ENCODE peak calls at places on chromosomes 3 and 15, in nine cellular contexts. One of them, this sample, is unnamed.

GRCh38 chr3:151428386-151428785 is 32.5 kb downstream of the IGSF10 start:
- ATAC-seq in aorta: no peak
- ATAC-seq in left colon: no peak
- ATAC-seq in activated CD8-positive, alpha-beta T cell treated with anti-CD3 and anti-CD28 coated beads for 36 hours: no peak
- ATAC-seq in mucosa of descending colon: no peak
- ATAC-seq in body of pancreas: no peak
- ATAC-seq in Right ventricle myocardium inferior: no peak
- ATAC-seq in central memory CD8-positive, alpha-beta T cell: no peak
- ATAC-seq in stimulated activated naive B cell treated with anti-CD40 and anti-IgM and Interleukin-4, amounts not matched to agents 10 μg/mL and 1 μg/mL and 100 μg/mL, for 72 hours: no peak
- ATAC-seq in this sample: no peak

GRCh38 chr3:62084558-62084957 is 288.8 kb downstream of the FEZF2 start:
- ATAC-seq in aorta: no peak
- ATAC-seq in left colon: no peak
- ATAC-seq in activated CD8-positive, alpha-beta T cell treated with anti-CD3 and anti-CD28 coated beads for 36 hours: no peak
- ATAC-seq in mucosa of descending colon: no peak
- ATAC-seq in body of pancreas: no peak
- ATAC-seq in Right ventricle myocardium inferior: no peak
- ATAC-seq in central memory CD8-positive, alpha-beta T cell: no peak
- ATAC-seq in stimulated activated naive B cell treated with anti-CD40 and anti-IgM and Interleukin-4, amounts not matched to agents 10 μg/mL and 1 μg/mL and 100 μg/mL, for 72 hours: no peak
- ATAC-seq in this sample: no peak

GRCh38 chr15:60208708-60209107 is 189.1 kb downstream of the ANXA2 start:
- ATAC-seq in aorta: no peak
- ATAC-seq in left colon: no peak
- ATAC-seq in activated CD8-positive, alpha-beta T cell treated with anti-CD3 and anti-CD28 coated beads for 36 hours: no peak
- ATAC-seq in mucosa of descending colon: no peak
- ATAC-seq in body of pancreas: no peak
- ATAC-seq in Right ventricle myocardium inferior: peak; percentile 74
- ATAC-seq in central memory CD8-positive, alpha-beta T cell: no peak
- ATAC-seq in stimulated activated naive B cell treated with anti-CD40 and anti-IgM and Interleukin-4, amounts not matched to agents 10 μg/mL and 1 μg/mL and 100 μg/mL, for 72 hours: no peak
- ATAC-seq in this sample: no peak

GRCh38 chr3:183870563-183870962 is 14.1 kb downstream of the PARL start:
- ATAC-seq in aorta: no peak
- ATAC-seq in left colon: no peak
- ATAC-seq in activated CD8-positive, alpha-beta T cell treated with anti-CD3 and anti-CD28 coated beads for 36 hours: peak; percentile 24
- ATAC-seq in mucosa of descending colon: no peak
- ATAC-seq in body of pancreas: no peak
- ATAC-seq in Right ventricle myocardium inferior: no peak
- ATAC-seq in central memory CD8-positive, alpha-beta T cell: no peak
- ATAC-seq in stimulated activated naive B cell treated with anti-CD40 and anti-IgM and Interleukin-4, amounts not matched to agents 10 μg/mL and 1 μg/mL and 100 μg/mL, for 72 hours: no peak
- ATAC-seq in this sample: no peak

GRCh38 chr3:4665197-4665596 is 172.0 kb downstream of the ITPR1 start:
- ATAC-seq in aorta: no peak
- ATAC-seq in left colon: no peak
- ATAC-seq in activated CD8-positive, alpha-beta T cell treated with anti-CD3 and anti-CD28 coated beads for 36 hours: no peak
- ATAC-seq in mucosa of descending colon: no peak
- ATAC-seq in body of pancreas: no peak
- ATAC-seq in Right ventricle myocardium inferior: no peak
- ATAC-seq in central memory CD8-positive, alpha-beta T cell: no peak
- ATAC-seq in stimulated activated naive B cell treated with anti-CD40 and anti-IgM and Interleukin-4, amounts not matched to agents 10 μg/mL and 1 μg/mL and 100 μg/mL, for 72 hours: no peak
- ATAC-seq in this sample: no peak

GRCh38 chr3:61594144-61594977 is 33.0 kb downstream of the PTPRG start:
- ATAC-seq in aorta: peak; percentile 30
- ATAC-seq in left colon: no peak
- ATAC-seq in activated CD8-positive, alpha-beta T cell treated with anti-CD3 and anti-CD28 coated beads for 36 hours: no peak
- ATAC-seq in mucosa of descending colon: no peak
- ATAC-seq in body of pancreas: no peak
- ATAC-seq in Right ventricle myocardium inferior: peak; percentile 58
- ATAC-seq in central memory CD8-positive, alpha-beta T cell: no peak
- ATAC-seq in stimulated activated naive B cell treated with anti-CD40 and anti-IgM and Interleukin-4, amounts not matched to agents 10 μg/mL and 1 μg/mL and 100 μg/mL, for 72 hours: no peak
- ATAC-seq in this sample: no peak

GRCh38 chr15:37941779-37942178 is 7.3 kb downstream of the TMCO5A start:
- ATAC-seq in aorta: no peak
- ATAC-seq in left colon: no peak
- ATAC-seq in activated CD8-positive, alpha-beta T cell treated with anti-CD3 and anti-CD28 coated beads for 36 hours: no peak
- ATAC-seq in mucosa of descending colon: no peak
- ATAC-seq in body of pancreas: peak; percentile 55
- ATAC-seq in Right ventricle myocardium inferior: no peak
- ATAC-seq in central memory CD8-positive, alpha-beta T cell: no peak
- ATAC-seq in stimulated activated naive B cell treated with anti-CD40 and anti-IgM and Interleukin-4, amounts not matched to agents 10 μg/mL and 1 μg/mL and 100 μg/mL, for 72 hours: no peak
- ATAC-seq in this sample: no peak

GRCh38 chr15:38535451-38536200 is 29.0 kb downstream of the RASGRP1 start:
- ATAC-seq in aorta: peak; percentile 75
- ATAC-seq in left colon: no peak
- ATAC-seq in activated CD8-positive, alpha-beta T cell treated with anti-CD3 and anti-CD28 coated beads for 36 hours: no peak
- ATAC-seq in mucosa of descending colon: no peak
- ATAC-seq in body of pancreas: no peak
- ATAC-seq in Right ventricle myocardium inferior: peak; percentile 47
- ATAC-seq in central memory CD8-positive, alpha-beta T cell: no peak
- ATAC-seq in stimulated activated naive B cell treated with anti-CD40 and anti-IgM and Interleukin-4, amounts not matched to agents 10 μg/mL and 1 μg/mL and 100 μg/mL, for 72 hours: no peak
- ATAC-seq in this sample: no peak

GRCh38 chr15:77266708-77267387 is 153.1 kb downstream of the PEAK1 start:
- ATAC-seq in aorta: no peak
- ATAC-seq in left colon: no peak
- ATAC-seq in activated CD8-positive, alpha-beta T cell treated with anti-CD3 and anti-CD28 coated beads for 36 hours: no peak
- ATAC-seq in mucosa of descending colon: no peak
- ATAC-seq in body of pancreas: no peak
- ATAC-seq in Right ventricle myocardium inferior: no peak
- ATAC-seq in central memory CD8-positive, alpha-beta T cell: no peak
- ATAC-seq in stimulated activated naive B cell treated with anti-CD40 and anti-IgM and Interleukin-4, amounts not matched to agents 10 μg/mL and 1 μg/mL and 100 μg/mL, for 72 hours: no peak
- ATAC-seq in this sample: no peak

GRCh38 chr3:8500208-8500961 is 1.2 kb upstream of the LMCD1 start:
- ATAC-seq in aorta: no peak
- ATAC-seq in left colon: peak; percentile 8
- ATAC-seq in activated CD8-positive, alpha-beta T cell treated with anti-CD3 and anti-CD28 coated beads for 36 hours: no peak
- ATAC-seq in mucosa of descending colon: no peak
- ATAC-seq in body of pancreas: peak; percentile 47
- ATAC-seq in Right ventricle myocardium inferior: no peak
- ATAC-seq in central memory CD8-positive, alpha-beta T cell: no peak
- ATAC-seq in stimulated activated naive B cell treated with anti-CD40 and anti-IgM and Interleukin-4, amounts not matched to agents 10 μg/mL and 1 μg/mL and 100 μg/mL, for 72 hours: no peak
- ATAC-seq in this sample: no peak

GRCh38 chr3:51955175-51955892 is at the start of gene GPR62:
- ATAC-seq in aorta: no peak
- ATAC-seq in left colon: no peak
- ATAC-seq in activated CD8-positive, alpha-beta T cell treated with anti-CD3 and anti-CD28 coated beads for 36 hours: no peak
- ATAC-seq in mucosa of descending colon: no peak
- ATAC-seq in body of pancreas: no peak
- ATAC-seq in Right ventricle myocardium inferior: no peak
- ATAC-seq in central memory CD8-positive, alpha-beta T cell: no peak
- ATAC-seq in stimulated activated naive B cell treated with anti-CD40 and anti-IgM and Interleukin-4, amounts not matched to agents 10 μg/mL and 1 μg/mL and 100 μg/mL, for 72 hours: no peak
- ATAC-seq in this sample: no peak

GRCh38 chr15:89377842-89378698 is 43.4 kb upstream of the POLG start:
- ATAC-seq in aorta: no peak
- ATAC-seq in left colon: peak; percentile 51
- ATAC-seq in activated CD8-positive, alpha-beta T cell treated with anti-CD3 and anti-CD28 coated beads for 36 hours: peak; percentile 64
- ATAC-seq in mucosa of descending colon: peak; percentile 44
- ATAC-seq in body of pancreas: peak; percentile 18
- ATAC-seq in Right ventricle myocardium inferior: peak; percentile 51
- ATAC-seq in central memory CD8-positive, alpha-beta T cell: no peak
- ATAC-seq in stimulated activated naive B cell treated with anti-CD40 and anti-IgM and Interleukin-4, amounts not matched to agents 10 μg/mL and 1 μg/mL and 100 μg/mL, for 72 hours: peak; percentile 18
- ATAC-seq in this sample: no peak

GRCh38 chr3:66406186-66406585 is 94.6 kb downstream of the LRIG1 start:
- ATAC-seq in aorta: peak; percentile 71
- ATAC-seq in left colon: no peak
- ATAC-seq in activated CD8-positive, alpha-beta T cell treated with anti-CD3 and anti-CD28 coated beads for 36 hours: no peak
- ATAC-seq in mucosa of descending colon: no peak
- ATAC-seq in body of pancreas: no peak
- ATAC-seq in Right ventricle myocardium inferior: peak; percentile 67
- ATAC-seq in central memory CD8-positive, alpha-beta T cell: no peak
- ATAC-seq in stimulated activated naive B cell treated with anti-CD40 and anti-IgM and Interleukin-4, amounts not matched to agents 10 μg/mL and 1 μg/mL and 100 μg/mL, for 72 hours: no peak
- ATAC-seq in this sample: no peak

GRCh38 chr15:76181705-76182107 is 121.9 kb downstream of the TMEM266 start:
- ATAC-seq in aorta: no peak
- ATAC-seq in left colon: no peak
- ATAC-seq in activated CD8-positive, alpha-beta T cell treated with anti-CD3 and anti-CD28 coated beads for 36 hours: peak; percentile 81
- ATAC-seq in mucosa of descending colon: no peak
- ATAC-seq in body of pancreas: no peak
- ATAC-seq in Right ventricle myocardium inferior: no peak
- ATAC-seq in central memory CD8-positive, alpha-beta T cell: peak; percentile 28
- ATAC-seq in stimulated activated naive B cell treated with anti-CD40 and anti-IgM and Interleukin-4, amounts not matched to agents 10 μg/mL and 1 μg/mL and 100 μg/mL, for 72 hours: peak; percentile 47
- ATAC-seq in this sample: peak; percentile 88

This sample was measured in activated CD4-positive, CD25-positive, alpha-beta regulatory T cell treated with anti-CD3 and anti-CD28 coated beads, Interleukin-2, amount 50 U/mL, for 24 hours.